ENCODE peak calls at places on chromosome 6, in seven cellular contexts. N is left colon, Z is fibroblast of pulmonary artery, F is GM04504, Q is T-helper 2 cell, H is bronchial epithelial cell, C is HuH-7.5. T is an unnamed sample.
A peak's percentile ranks its signal among the peaks of the same experiment; 100 is the strongest.

GRCh38 chr6:144259988-144260387 is 25.1 kb upstream of the UTRN start:
- DNase-seq in N (no peak), Z (peak; percentile 18), F (peak; percentile 57), Q (no peak), H (no peak), C (no peak), T (no peak)

GRCh38 chr6:163415620-163416379 is 1.3 kb downstream of the QKI start:
- DNase-seq in N (peak; percentile 42), Z (peak; percentile 62), F (no peak), Q (peak; percentile 75), H (peak; percentile 50), C (no peak), T (peak; percentile 71)

GRCh38 chr6:159616456-159616855 is 76.6 kb downstream of the SOD2 start:
- DNase-seq in N (no peak), Z (no peak), F (no peak), Q (no peak), H (no peak), C (no peak), T (no peak)

GRCh38 chr6:116764961-116765841 is at the start of gene FAM162B:
- DNase-seq in N (peak; percentile 6), Z (peak; percentile 16), F (no peak), Q (peak; percentile 6), H (no peak), C (peak; percentile 70), T (peak; percentile 20)

GRCh38 chr6:157629220-157629619 is 193.8 kb upstream of the SNX9 start:
- DNase-seq in N (no peak), Z (peak; percentile 26), F (no peak), Q (no peak), H (no peak), C (no peak), T (peak; percentile 42)

GRCh38 chr6:107674995-107675738 is 148.9 kb downstream of the SCML4 start:
- DNase-seq in N (peak; percentile 81), Z (peak; percentile 89), F (peak; percentile 47), Q (peak; percentile 88), H (peak; percentile 66), C (peak; percentile 79), T (peak; percentile 81)

GRCh38 chr6:54874349-54875048 is 27.9 kb downstream of the FAM83B start:
- DNase-seq in N (no peak), Z (no peak), F (no peak), Q (no peak), H (peak; percentile 96), C (no peak), T (peak; percentile 38)

GRCh38 chr6:14235653-14236356 is 118.2 kb downstream of the CD83 start:
- DNase-seq in N (no peak), Z (no peak), F (no peak), Q (no peak), H (no peak), C (no peak), T (no peak)

GRCh38 chr6:37705239-37706051 is 7.8 kb upstream of the MDGA1 start:
- DNase-seq in N (peak; percentile 75), Z (peak; percentile 79), F (no peak), Q (peak; percentile 80), H (peak; percentile 52), C (no peak), T (peak; percentile 81)

GRCh38 chr6:63307581-63308246 is 12.1 kb downstream of the LGSN start:
- DNase-seq in N (no peak), Z (peak; percentile 70), F (peak; percentile 9), Q (peak; percentile 57), H (peak; percentile 52), C (no peak), T (peak; percentile 57)

GRCh38 chr6:28474441-28475219 is 31.3 kb upstream of the ZSCAN23 start:
- DNase-seq in N (no peak), Z (peak; percentile 86), F (peak; percentile 58), Q (peak; percentile 35), H (peak; percentile 82), C (peak; percentile 15), T (peak; percentile 85)

GRCh38 chr6:30942338-30943060 is 1.7 kb downstream of the MUCL3 start:
- DNase-seq in N (peak; percentile 69), Z (peak; percentile 85), F (peak; percentile 71), Q (no peak), H (peak; percentile 82), C (peak; percentile 63), T (peak; percentile 77)

GRCh38 chr6:112016335-112016734 is 37.6 kb upstream of the CCN6 start:
- DNase-seq in N (no peak), Z (peak; percentile 83), F (no peak), Q (no peak), H (peak; percentile 72), C (no peak), T (peak; percentile 60)

GRCh38 chr6:74574794-74575193 is 631.1 kb downstream of the COL12A1 start:
- DNase-seq in N (no peak), Z (peak; percentile 59), F (no peak), Q (peak; percentile 10), H (peak; percentile 18), C (no peak), T (peak; percentile 20)

T was measured in fibroblast of villous mesenchyme.